ENCODE peak calls at places on chromosomes 13 and 19, in five cellular contexts. One of them, this sample, is unnamed.
A peak's percentile ranks its signal among the peaks of the same experiment; 100 is the strongest.

GRCh38 chr19:19384486-19384885 is 21.0 kb upstream of the GATAD2A start:
- DNase-seq in ACHN: no peak
- DNase-seq in H4: no peak
- DNase-seq in stimulated activated CD4-positive, alpha-beta T cell treated with anti-CD3 and anti-CD28 coated beads, Interleukin-1b, Interleukin-23, amount 100 ng/mL, for 48 hours: no peak
- DNase-seq in HEK293T: no peak
- DNase-seq in this sample: no peak

GRCh38 chr19:44876930-44877530 is 14.0 kb upstream of the TOMM40 start:
- DNase-seq in ACHN: no peak
- DNase-seq in H4: no peak
- DNase-seq in stimulated activated CD4-positive, alpha-beta T cell treated with anti-CD3 and anti-CD28 coated beads, Interleukin-1b, Interleukin-23, amount 100 ng/mL, for 48 hours: no peak
- DNase-seq in HEK293T: no peak
- DNase-seq in this sample: no peak

GRCh38 chr13:31793246-31793645 is 53.9 kb downstream of the RXFP2 start:
- DNase-seq in ACHN: no peak
- DNase-seq in H4: no peak
- DNase-seq in stimulated activated CD4-positive, alpha-beta T cell treated with anti-CD3 and anti-CD28 coated beads, Interleukin-1b, Interleukin-23, amount 100 ng/mL, for 48 hours: no peak
- DNase-seq in HEK293T: no peak
- DNase-seq in this sample: no peak

GRCh38 chr13:113547248-113547971 is 37.1 kb upstream of the TFDP1 start:
- DNase-seq in ACHN: no peak
- DNase-seq in H4: no peak
- DNase-seq in stimulated activated CD4-positive, alpha-beta T cell treated with anti-CD3 and anti-CD28 coated beads, Interleukin-1b, Interleukin-23, amount 100 ng/mL, for 48 hours: no peak
- DNase-seq in HEK293T: no peak
- DNase-seq in this sample: no peak

GRCh38 chr13:44972956-44973581 is 16.2 kb downstream of the NUFIP1 start:
- DNase-seq in ACHN: peak; percentile 56
- DNase-seq in H4: peak; percentile 3
- DNase-seq in stimulated activated CD4-positive, alpha-beta T cell treated with anti-CD3 and anti-CD28 coated beads, Interleukin-1b, Interleukin-23, amount 100 ng/mL, for 48 hours: no peak
- DNase-seq in HEK293T: peak; percentile 27
- DNase-seq in this sample: peak; percentile 57

GRCh38 chr19:19074172-19074905 is 10.5 kb downstream of the SLC25A42 start:
- DNase-seq in ACHN: no peak
- DNase-seq in H4: no peak
- DNase-seq in stimulated activated CD4-positive, alpha-beta T cell treated with anti-CD3 and anti-CD28 coated beads, Interleukin-1b, Interleukin-23, amount 100 ng/mL, for 48 hours: no peak
- DNase-seq in HEK293T: no peak
- DNase-seq in this sample: no peak

GRCh38 chr19:52542984-52543664 is 15.7 kb downstream of the ZNF808 start:
- DNase-seq in ACHN: no peak
- DNase-seq in H4: no peak
- DNase-seq in stimulated activated CD4-positive, alpha-beta T cell treated with anti-CD3 and anti-CD28 coated beads, Interleukin-1b, Interleukin-23, amount 100 ng/mL, for 48 hours: peak; percentile 34
- DNase-seq in HEK293T: no peak
- DNase-seq in this sample: no peak

GRCh38 chr13:112965573-112966115 is 3.4 kb upstream of the MCF2L start:
- DNase-seq in ACHN: no peak
- DNase-seq in H4: no peak
- DNase-seq in stimulated activated CD4-positive, alpha-beta T cell treated with anti-CD3 and anti-CD28 coated beads, Interleukin-1b, Interleukin-23, amount 100 ng/mL, for 48 hours: no peak
- DNase-seq in HEK293T: no peak
- DNase-seq in this sample: no peak

GRCh38 chr19:44723299-44723951 is 24.5 kb downstream of the CEACAM16 start:
- DNase-seq in ACHN: no peak
- DNase-seq in H4: no peak
- DNase-seq in stimulated activated CD4-positive, alpha-beta T cell treated with anti-CD3 and anti-CD28 coated beads, Interleukin-1b, Interleukin-23, amount 100 ng/mL, for 48 hours: no peak
- DNase-seq in HEK293T: no peak
- DNase-seq in this sample: no peak

GRCh38 chr19:12766051-12766521 is 9.3 kb downstream of the HOOK2 start:
- DNase-seq in ACHN: no peak
- DNase-seq in H4: no peak
- DNase-seq in stimulated activated CD4-positive, alpha-beta T cell treated with anti-CD3 and anti-CD28 coated beads, Interleukin-1b, Interleukin-23, amount 100 ng/mL, for 48 hours: peak; percentile 73
- DNase-seq in HEK293T: peak; percentile 86
- DNase-seq in this sample: peak; percentile 82

GRCh38 chr13:39317284-39317683 is 279.0 kb downstream of the NHLRC3 start:
- DNase-seq in ACHN: no peak
- DNase-seq in H4: no peak
- DNase-seq in stimulated activated CD4-positive, alpha-beta T cell treated with anti-CD3 and anti-CD28 coated beads, Interleukin-1b, Interleukin-23, amount 100 ng/mL, for 48 hours: no peak
- DNase-seq in HEK293T: no peak
- DNase-seq in this sample: no peak

GRCh38 chr19:38079926-38080380 is 144.1 kb downstream of the DPF1 start:
- DNase-seq in ACHN: peak; percentile 74
- DNase-seq in H4: peak; percentile 52
- DNase-seq in stimulated activated CD4-positive, alpha-beta T cell treated with anti-CD3 and anti-CD28 coated beads, Interleukin-1b, Interleukin-23, amount 100 ng/mL, for 48 hours: no peak
- DNase-seq in HEK293T: no peak
- DNase-seq in this sample: no peak

GRCh38 chr19:7578127-7578526 is 17.5 kb upstream of the CAMSAP3 start:
- DNase-seq in ACHN: no peak
- DNase-seq in H4: no peak
- DNase-seq in stimulated activated CD4-positive, alpha-beta T cell treated with anti-CD3 and anti-CD28 coated beads, Interleukin-1b, Interleukin-23, amount 100 ng/mL, for 48 hours: no peak
- DNase-seq in HEK293T: no peak
- DNase-seq in this sample: no peak

GRCh38 chr19:2461751-2462634 is 5.2 kb upstream of the LMNB2 start:
- DNase-seq in ACHN: peak; percentile 75
- DNase-seq in H4: peak; percentile 70
- DNase-seq in stimulated activated CD4-positive, alpha-beta T cell treated with anti-CD3 and anti-CD28 coated beads, Interleukin-1b, Interleukin-23, amount 100 ng/mL, for 48 hours: peak; percentile 65
- DNase-seq in HEK293T: peak; percentile 60
- DNase-seq in this sample: peak; percentile 67

GRCh38 chr13:75870397-75870801 is 234.3 kb downstream of the LMO7 start:
- DNase-seq in ACHN: peak; percentile 16
- DNase-seq in H4: no peak
- DNase-seq in stimulated activated CD4-positive, alpha-beta T cell treated with anti-CD3 and anti-CD28 coated beads, Interleukin-1b, Interleukin-23, amount 100 ng/mL, for 48 hours: no peak
- DNase-seq in HEK293T: peak; percentile 70
- DNase-seq in this sample: peak; percentile 43

GRCh38 chr19:1794424-1795185 is 17.5 kb downstream of the ATP8B3 start:
- DNase-seq in ACHN: no peak
- DNase-seq in H4: no peak
- DNase-seq in stimulated activated CD4-positive, alpha-beta T cell treated with anti-CD3 and anti-CD28 coated beads, Interleukin-1b, Interleukin-23, amount 100 ng/mL, for 48 hours: no peak
- DNase-seq in HEK293T: no peak
- DNase-seq in this sample: no peak

GRCh38 chr13:98570929-98571372 is 6.0 kb downstream of the STK24 start:
- DNase-seq in ACHN: peak; percentile 81
- DNase-seq in H4: no peak
- DNase-seq in stimulated activated CD4-positive, alpha-beta T cell treated with anti-CD3 and anti-CD28 coated beads, Interleukin-1b, Interleukin-23, amount 100 ng/mL, for 48 hours: peak; percentile 44
- DNase-seq in HEK293T: no peak
- DNase-seq in this sample: no peak

GRCh38 chr19:41932259-41933130 is 4.2 kb upstream of the ERFL start:
- DNase-seq in ACHN: no peak
- DNase-seq in H4: no peak
- DNase-seq in stimulated activated CD4-positive, alpha-beta T cell treated with anti-CD3 and anti-CD28 coated beads, Interleukin-1b, Interleukin-23, amount 100 ng/mL, for 48 hours: no peak
- DNase-seq in HEK293T: no peak
- DNase-seq in this sample: no peak

GRCh38 chr13:95624020-95624419 is 20.5 kb downstream of the DZIP1 start:
- DNase-seq in ACHN: peak; percentile 50
- DNase-seq in H4: peak; percentile 12
- DNase-seq in stimulated activated CD4-positive, alpha-beta T cell treated with anti-CD3 and anti-CD28 coated beads, Interleukin-1b, Interleukin-23, amount 100 ng/mL, for 48 hours: no peak
- DNase-seq in HEK293T: peak; percentile 46
- DNase-seq in this sample: peak; percentile 69

GRCh38 chr19:13995017-13995728 is 10.9 kb downstream of the RFX1 start:
- DNase-seq in ACHN: no peak
- DNase-seq in H4: no peak
- DNase-seq in stimulated activated CD4-positive, alpha-beta T cell treated with anti-CD3 and anti-CD28 coated beads, Interleukin-1b, Interleukin-23, amount 100 ng/mL, for 48 hours: no peak
- DNase-seq in HEK293T: no peak
- DNase-seq in this sample: no peak

GRCh38 chr19:46065486-46065885 is 24.7 kb upstream of the IGFL4 start:
- DNase-seq in ACHN: no peak
- DNase-seq in H4: no peak
- DNase-seq in stimulated activated CD4-positive, alpha-beta T cell treated with anti-CD3 and anti-CD28 coated beads, Interleukin-1b, Interleukin-23, amount 100 ng/mL, for 48 hours: no peak
- DNase-seq in HEK293T: no peak
- DNase-seq in this sample: peak; percentile 34

GRCh38 chr19:10565028-10565566 is 713 bp downstream of the KRI1 start:
- DNase-seq in ACHN: peak; percentile 56
- DNase-seq in H4: peak; percentile 27
- DNase-seq in stimulated activated CD4-positive, alpha-beta T cell treated with anti-CD3 and anti-CD28 coated beads, Interleukin-1b, Interleukin-23, amount 100 ng/mL, for 48 hours: peak; percentile 61
- DNase-seq in HEK293T: peak; percentile 60
- DNase-seq in this sample: no peak

GRCh38 chr13:51154029-51154555 is 43.0 kb upstream of the C13orf42 start:
- DNase-seq in ACHN: no peak
- DNase-seq in H4: peak; percentile 73
- DNase-seq in stimulated activated CD4-positive, alpha-beta T cell treated with anti-CD3 and anti-CD28 coated beads, Interleukin-1b, Interleukin-23, amount 100 ng/mL, for 48 hours: peak; percentile 43
- DNase-seq in HEK293T: no peak
- DNase-seq in this sample: no peak

GRCh38 chr19:10587022-10587838 is at the start of gene AP1M2:
- DNase-seq in ACHN: no peak
- DNase-seq in H4: no peak
- DNase-seq in stimulated activated CD4-positive, alpha-beta T cell treated with anti-CD3 and anti-CD28 coated beads, Interleukin-1b, Interleukin-23, amount 100 ng/mL, for 48 hours: no peak
- DNase-seq in HEK293T: no peak
- DNase-seq in this sample: no peak

GRCh38 chr19:33304760-33305647 is 2.7 kb upstream of the CEBPA start:
- DNase-seq in ACHN: no peak
- DNase-seq in H4: no peak
- DNase-seq in stimulated activated CD4-positive, alpha-beta T cell treated with anti-CD3 and anti-CD28 coated beads, Interleukin-1b, Interleukin-23, amount 100 ng/mL, for 48 hours: no peak
- DNase-seq in HEK293T: peak; percentile 20
- DNase-seq in this sample: no peak

This sample was measured in SK-MEL-5.